ENCODE peak calls at places on chromosomes 6 and 20, in nine cellular contexts. G is AG20443; D is AG08396; I is fibroblast of pulmonary artery; L is stimulated activated CD4-positive, alpha-beta T cell treated with anti-CD3 and anti-CD28 coated beads, Interleukin-4, amount 100 ng/mL, for 4 hours; H is HTR-8/SVneo; J is GM10248; P is tibial artery; V is ELF-1. K is an unnamed sample.

GRCh38 chr6:150720774-150721233 is 121.1 kb downstream of the PLEKHG1 start:
- DNase-seq in P (no peak), I (peak; percentile 50), V (peak; percentile 78), G (no peak), J (peak; percentile 67), D (no peak), L (no peak), H (no peak), K (no peak)

GRCh38 chr20:38049800-38050199 is 16.3 kb downstream of the RPRD1B start:
- DNase-seq in G (peak; percentile 45), P (no peak), J (no peak), V (peak; percentile 40), H (peak; percentile 84), I (peak; percentile 64), L (no peak), D (peak; percentile 46), K (no peak)

GRCh38 chr20:40494238-40494637 is 194.8 kb downstream of the MAFB start:
- DNase-seq in V (no peak), J (no peak), I (no peak), D (no peak), G (no peak), H (no peak), P (no peak), L (no peak), K (no peak)

GRCh38 chr20:846894-847278 is 13.4 kb downstream of the FAM110A start:
- DNase-seq in J (peak; percentile 66), I (no peak), G (no peak), D (no peak), H (no peak), P (no peak), V (no peak), L (peak; percentile 40), K (no peak)

GRCh38 chr20:63706852-63707557 is 771 bp downstream of the ARFRP1 start:
- DNase-seq in G (peak; percentile 70), I (peak; percentile 47), V (peak; percentile 61), P (peak; percentile 74), H (no peak), D (peak; percentile 77), J (peak; percentile 74), L (peak; percentile 60), K (peak; percentile 60)

GRCh38 chr6:112004397-112005341 is 49.2 kb upstream of the CCN6 start:
- DNase-seq in V (no peak), J (no peak), H (no peak), I (no peak), D (no peak), P (no peak), L (no peak), G (no peak), K (no peak)

GRCh38 chr6:156832166-156832743 is 55.1 kb downstream of the ARID1B start:
- DNase-seq in I (peak; percentile 68), H (peak; percentile 25), L (no peak), V (no peak), P (no peak), J (no peak), G (peak; percentile 35), D (peak; percentile 51), K (no peak)

GRCh38 chr20:13877789-13878188 is 93.0 kb downstream of the NDUFAF5 start:
- DNase-seq in V (no peak), H (no peak), J (no peak), P (no peak), I (no peak), L (no peak), D (no peak), G (peak; percentile 12), K (no peak)

GRCh38 chr6:111758608-111759293 is 114.5 kb downstream of the FYN start:
- DNase-seq in I (no peak), J (no peak), D (no peak), P (no peak), H (no peak), V (no peak), G (no peak), L (no peak), K (no peak)

GRCh38 chr20:57713505-57713903 is 3.7 kb upstream of the PMEPA1 start:
- DNase-seq in G (peak; percentile 67), D (no peak), P (peak; percentile 90), L (no peak), I (no peak), J (no peak), H (no peak), V (no peak), K (no peak)

K was measured in ureter.